ENCODE peak calls at places on chromosomes 3 and 15, in five cellular contexts. E is heart left ventricle, H is IMR-90, X is GM13976, T is DMS153. Z is an unnamed sample.

GRCh38 chr15:67941643-67942315 is 101.9 kb upstream of the RNU6-1 start:
- DNase-seq in H (peak), T (no peak), X (no peak), E (no peak), Z (no peak)

GRCh38 chr3:122497425-122497824 is 17.3 kb downstream of the KPNA1 start:
- DNase-seq in H (peak), T (no peak), X (peak), E (no peak), Z (no peak)

GRCh38 chr3:52891615-52892081 is 5.7 kb downstream of the STIMATE start:
- DNase-seq in H (peak), E (no peak), T (no peak), X (no peak), Z (no peak)

GRCh38 chr3:180720012-180720411 is 40.7 kb upstream of the CCDC39 start:
- DNase-seq in H (no peak), T (no peak), E (no peak), X (no peak), Z (no peak)

GRCh38 chr15:100667405-100668320 is 65.3 kb downstream of the ASB7 start:
- DNase-seq in T (no peak), X (no peak), E (peak), H (peak), Z (no peak)

GRCh38 chr15:101207867-101208288 is 44.0 kb downstream of the CHSY1 start:
- DNase-seq in E (no peak), X (no peak), H (peak), T (no peak), Z (no peak)

GRCh38 chr15:78208341-78208844 is 26.0 kb downstream of the ACSBG1 start:
- DNase-seq in X (no peak), H (no peak), T (no peak), E (peak), Z (no peak)

GRCh38 chr3:48993834-48994233 is 3.8 kb downstream of the P4HTM start:
- DNase-seq in H (no peak), E (no peak), X (no peak), T (no peak), Z (no peak)

GRCh38 chr15:26082069-26082832 is 219.1 kb upstream of the ATP10A start:
- DNase-seq in E (peak), T (peak), H (peak), X (peak), Z (peak)

GRCh38 chr3:126083511-126083912 is 412 bp downstream of the SLC41A3 start:
- DNase-seq in E (no peak), H (peak), X (peak), T (no peak), Z (no peak)

GRCh38 chr3:186514296-186515002 is 29.7 kb downstream of the CRYGS start:
- DNase-seq in X (no peak), H (no peak), E (no peak), T (no peak), Z (no peak)

GRCh38 chr3:44280077-44280476 is 38.4 kb downstream of the TOPAZ1 start:
- DNase-seq in E (no peak), T (no peak), X (no peak), H (no peak), Z (no peak)

GRCh38 chr3:172673210-172673679 is 37.6 kb downstream of the NCEH1 start:
- DNase-seq in H (peak), T (peak), E (peak), X (peak), Z (peak)

GRCh38 chr3:53478166-53478830 is 16.1 kb upstream of the CACNA1D start:
- DNase-seq in X (no peak), H (no peak), E (no peak), T (no peak), Z (no peak)

GRCh38 chr3:37907906-37908305 is 46.2 kb downstream of the CTDSPL start:
- DNase-seq in E (no peak), X (peak), H (no peak), T (no peak), Z (no peak)